ENCODE peak calls at places on chromosome 19, in five cellular contexts. I is A549, T is body of pancreas, D is lower leg skin, J is heart right ventricle. O is an unnamed sample.

GRCh38 chr19:21135433-21135832 is 6.4 kb upstream of the ZNF431 start:
- DNase-seq in I (no peak), T (no peak), D (no peak), J (no peak), O (no peak)

GRCh38 chr19:579842-580155 is 7.4 kb downstream of the BSG start:
- DNase-seq in I (no peak), T (no peak), D (no peak), J (no peak), O (no peak)

GRCh38 chr19:31511098-31511497 is 161.9 kb upstream of the TSHZ3 start:
- DNase-seq in I (no peak), T (no peak), D (no peak), J (no peak), O (peak)

GRCh38 chr19:46213156-46213555 is 16.4 kb upstream of the IGFL1 start:
- DNase-seq in I (no peak), T (no peak), D (no peak), J (no peak), O (no peak)

GRCh38 chr19:29909545-29909944 is 32.5 kb upstream of the URI1 start:
- DNase-seq in I (no peak), T (no peak), D (no peak), J (no peak), O (no peak)

GRCh38 chr19:32238076-32238475 is 107.3 kb upstream of the ZNF507 start:
- DNase-seq in I (no peak), T (no peak), D (no peak), J (no peak), O (no peak)

GRCh38 chr19:3699071-3699740 is 1.1 kb downstream of the PIP5K1C start:
- DNase-seq in I (no peak), T (peak), D (peak), J (peak), O (no peak)

GRCh38 chr19:46691948-46692347 is 25.0 kb downstream of the PRKD2 start:
- DNase-seq in I (no peak), T (no peak), D (no peak), J (no peak), O (no peak)

GRCh38 chr19:47497073-47497766 is 13.2 kb upstream of the KPTN start:
- DNase-seq in I (no peak), T (peak), D (no peak), J (no peak), O (no peak)

GRCh38 chr19:48654299-48655059 is 8.5 kb upstream of the CA11 start:
- DNase-seq in I (no peak), T (no peak), D (no peak), J (no peak), O (no peak)

GRCh38 chr19:1469200-1469935 is 9.6 kb downstream of the C19orf25 start:
- DNase-seq in I (no peak), T (no peak), D (no peak), J (no peak), O (no peak)

GRCh38 chr19:39086401-39086800 is 2.2 kb downstream of the ACP7 start:
- DNase-seq in I (no peak), T (no peak), D (no peak), J (no peak), O (no peak)

DNA sequence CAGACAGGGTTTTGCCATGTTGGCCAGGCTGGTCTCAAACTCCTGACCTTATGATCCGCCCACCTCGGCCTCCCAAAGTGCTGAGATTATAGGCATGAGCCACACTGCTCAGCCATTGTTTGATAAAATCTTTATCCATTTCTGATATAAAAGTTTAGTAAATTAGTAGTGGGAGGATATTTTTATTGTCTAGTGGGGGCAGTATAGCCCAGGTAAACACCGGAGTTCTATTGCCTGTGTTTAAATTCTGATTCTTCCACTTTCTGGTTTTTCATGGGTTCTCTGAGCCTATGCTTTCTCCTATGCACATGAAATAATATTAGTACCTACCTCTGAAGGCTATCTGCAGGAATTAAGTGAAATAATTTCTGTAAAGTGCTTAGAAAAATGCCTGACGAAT is 20.1 kb upstream of the ARHGEF18 start:
- DNase-seq in I (no peak), T (no peak), D (no peak), J (no peak), O (no peak)
- TF ChIP-seq CTCF in I (no peak), T (no peak), D (no peak), J (no peak), O (no peak)

GRCh38 chr19:49690073-49690655 is 752 bp upstream of the CPT1C start:
- DNase-seq in I (no peak), T (no peak), D (no peak), J (no peak), O (no peak)
- TF ChIP-seq CTCF in I (no peak), T (peak), D (no peak), J (no peak), O (no peak)

DNA sequence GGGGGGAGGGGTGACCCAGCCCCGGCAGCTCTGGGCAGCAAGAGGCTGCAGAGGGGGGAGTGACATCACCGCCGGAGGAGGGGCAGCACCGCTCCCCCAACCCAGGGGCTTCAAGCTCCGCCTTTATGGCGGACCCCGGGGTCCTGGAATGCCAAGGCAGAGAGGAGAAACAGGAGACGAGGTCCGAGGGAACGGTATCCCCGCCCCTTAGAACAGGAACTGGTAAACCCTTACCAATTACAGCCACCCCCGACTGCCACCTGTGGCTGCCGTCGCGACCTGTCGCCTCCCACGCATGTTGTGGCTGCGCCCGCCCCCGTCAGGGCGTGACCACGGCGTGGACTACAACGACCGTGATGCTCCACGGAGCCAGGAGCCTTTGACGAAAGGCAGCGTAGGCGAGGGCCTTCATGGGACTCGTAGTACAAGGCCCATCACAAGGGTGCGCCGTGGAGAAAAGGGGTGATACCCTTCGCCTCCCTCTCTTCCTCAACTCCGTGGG is 4.1 kb upstream of the KCNC3 start:
- DNase-seq in I (peak), T (peak), D (peak), J (peak), O (peak)
- TF ChIP-seq CTCF in I (no peak), T (no peak), D (no peak), J (no peak), O (no peak)

GRCh38 chr19:18348171-18348570 is 7.8 kb downstream of the PGPEP1 start:
- DNase-seq in I (no peak), T (no peak), D (no peak), J (no peak), O (no peak)

GRCh38 chr19:18350490-18350889 is 10.1 kb downstream of the PGPEP1 start:
- DNase-seq in I (no peak), T (no peak), D (no peak), J (no peak), O (no peak)

GRCh38 chr19:18351544-18351943 is 11.1 kb downstream of the PGPEP1 start:
- DNase-seq in I (no peak), T (no peak), D (no peak), J (no peak), O (no peak)

GRCh38 chr19:18346091-18346490 is 5.7 kb downstream of the PGPEP1 start:
- DNase-seq in I (no peak), T (no peak), D (peak), J (no peak), O (no peak)

GRCh38 chr19:18349524-18350128 is 9.2 kb downstream of the PGPEP1 start:
- DNase-seq in I (peak), T (peak), D (no peak), J (peak), O (no peak)
- TF ChIP-seq CTCF in I (peak), T (peak), D (no peak), J (peak), O (peak)

GRCh38 chr19:49672131-49672919 is 4.7 kb upstream of the PRMT1 start:
- DNase-seq in I (peak), T (peak), D (no peak), J (peak), O (peak)
- TF ChIP-seq CTCF in I (peak), T (peak), D (peak), J (peak), O (peak)